ENCODE peak calls at places on chromosomes 16 and 17, in eight cellular contexts. L is trophoblast cell, V is Peyer's patch, F is heart right ventricle, E is heart left ventricle, X is pancreas, G is left ventricle myocardium inferior, K is hepatocyte. U is an unnamed sample.
A peak's percentile ranks its signal among the peaks of the same experiment; 100 is the strongest.

GRCh38 chr17:3917391-3917931 is 1.2 kb upstream of the P2RX1 start:
- DNase-seq in L (no peak), V (peak; percentile 79), F (peak; percentile 73), E (peak; percentile 75), X (no peak), G (peak; percentile 70), K (peak; percentile 66), U (no peak)

GRCh38 chr17:61385869-61386245 is 13.8 kb upstream of the TBX2 start:
- DNase-seq in L (no peak), V (peak; percentile 21), F (no peak), E (no peak), X (no peak), G (no peak), K (no peak), U (no peak)

GRCh38 chr17:57724038-57724728 is 20.9 kb downstream of the CCDC182 start:
- DNase-seq in L (peak; percentile 2), V (no peak), F (no peak), E (no peak), X (no peak), G (no peak), K (no peak), U (no peak)

GRCh38 chr17:60923000-60923399 is 245.3 kb downstream of the BCAS3 start:
- DNase-seq in L (no peak), V (no peak), F (no peak), E (no peak), X (no peak), G (no peak), K (no peak), U (no peak)

GRCh38 chr17:66724581-66725341 is 110.2 kb upstream of the CACNG5 start:
- DNase-seq in L (no peak), V (no peak), F (no peak), E (no peak), X (peak; percentile 37), G (peak; percentile 17), K (peak; percentile 33), U (no peak)

GRCh38 chr16:4064950-4065352 is 51.3 kb downstream of the ADCY9 start:
- DNase-seq in L (no peak), V (no peak), F (no peak), E (no peak), X (no peak), G (no peak), K (no peak), U (no peak)

GRCh38 chr17:40962059-40962561 is 4.6 kb downstream of the KRT39 start:
- DNase-seq in L (no peak), V (no peak), F (no peak), E (no peak), X (no peak), G (no peak), K (no peak), U (no peak)

GRCh38 chr17:56373981-56374380 is 219.5 kb upstream of the NOG start:
- DNase-seq in L (no peak), V (no peak), F (no peak), E (no peak), X (no peak), G (no peak), K (no peak), U (no peak)

GRCh38 chr17:73462830-73463229 is 151.0 kb upstream of the CDC42EP4 start:
- DNase-seq in L (no peak), V (no peak), F (no peak), E (no peak), X (no peak), G (no peak), K (no peak), U (no peak)

GRCh38 chr16:57352636-57353047 is 5.9 kb upstream of the CCL22 start:
- DNase-seq in L (no peak), V (no peak), F (no peak), E (no peak), X (no peak), G (no peak), K (no peak), U (no peak)

GRCh38 chr16:57956270-57956808 is 14.6 kb downstream of the CNGB1 start:
- DNase-seq in L (no peak), V (no peak), F (no peak), E (no peak), X (no peak), G (no peak), K (no peak), U (no peak)

GRCh38 chr16:79299154-79299799 is 301.3 kb downstream of the MAF start:
- DNase-seq in L (no peak), V (no peak), F (no peak), E (no peak), X (no peak), G (no peak), K (no peak), U (no peak)

GRCh38 chr16:79297297-79297696 is 303.2 kb downstream of the MAF start:
- DNase-seq in L (no peak), V (no peak), F (no peak), E (no peak), X (no peak), G (no peak), K (no peak), U (no peak)

GRCh38 chr16:79298476-79299153 is 301.9 kb downstream of the MAF start:
- DNase-seq in L (no peak), V (no peak), F (no peak), E (no peak), X (no peak), G (no peak), K (no peak), U (no peak)

GRCh38 chr16:79296491-79296890 is 304.0 kb downstream of the MAF start:
- DNase-seq in L (no peak), V (no peak), F (no peak), E (no peak), X (no peak), G (no peak), K (no peak), U (no peak)

GRCh38 chr16:79297805-79298204 is 302.7 kb downstream of the MAF start:
- DNase-seq in L (no peak), V (no peak), F (no peak), E (no peak), X (no peak), G (no peak), K (no peak), U (no peak)
- H3K4me1 ChIP-seq in L (no peaks in the 10 kb centered on the region), V (no peaks in the 10 kb centered on the region), F (no peaks in the 10 kb centered on the region), E (no peaks in the 10 kb centered on the region), X (no peaks in the 10 kb centered on the region), G (no peaks in the 10 kb centered on the region), K (peaks cover 23% of the 10 kb centered on the region), U (no peaks in the 10 kb centered on the region)

GRCh38 chr16:11094075-11094593 is 149.8 kb downstream of the CLEC16A start:
- DNase-seq in L (peak; percentile 20), V (peak; percentile 40), F (no peak), E (no peak), X (no peak), G (no peak), K (peak; percentile 78), U (peak; percentile 83)

GRCh38 chr16:11095935-11096334 is 151.6 kb downstream of the CLEC16A start:
- DNase-seq in L (no peak), V (peak; percentile 9), F (no peak), E (no peak), X (no peak), G (no peak), K (no peak), U (no peak)

GRCh38 chr16:11094838-11095565 is 150.6 kb downstream of the CLEC16A start:
- DNase-seq in L (no peak), V (peak; percentile 23), F (no peak), E (no peak), X (no peak), G (no peak), K (no peak), U (no peak)

GRCh38 chr16:11092788-11093577 is 148.6 kb downstream of the CLEC16A start:
- DNase-seq in L (no peak), V (peak; percentile 31), F (no peak), E (no peak), X (no peak), G (no peak), K (no peak), U (no peak)

DNA sequence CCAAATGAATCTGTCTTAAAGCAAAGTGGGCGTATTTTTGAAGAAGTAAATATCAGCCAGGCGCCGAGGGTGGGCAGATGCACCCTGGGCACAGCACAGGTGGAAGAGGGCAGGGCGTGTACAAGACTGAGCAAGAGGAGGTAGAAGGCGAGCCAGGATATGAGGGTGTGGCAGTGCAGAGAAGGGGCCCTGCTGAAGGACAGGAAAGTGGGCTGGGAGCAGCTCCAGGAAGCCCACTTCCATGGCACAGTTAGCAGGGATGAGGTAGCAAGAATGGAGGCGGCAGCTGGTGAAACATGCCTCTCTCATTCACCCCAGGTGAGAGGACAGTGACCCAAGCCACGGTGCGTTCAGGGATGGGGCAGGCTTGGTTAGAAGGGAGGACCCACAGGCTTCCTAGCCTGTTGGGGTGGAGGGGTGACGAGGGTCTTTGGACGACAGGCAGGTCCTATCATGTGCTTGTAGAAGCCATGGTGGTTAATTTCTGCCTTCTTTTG is 149.3 kb downstream of the CLEC16A start:
- DNase-seq in L (no peak), V (peak; percentile 45), F (no peak), E (no peak), X (no peak), G (no peak), K (no peak), U (no peak)
- H3K4me1 ChIP-seq in L (peaks cover 9% of the 10 kb centered on the region), V (peaks cover 18% of the 10 kb centered on the region), F (no peaks in the 10 kb centered on the region), E (no peaks in the 10 kb centered on the region), X (no peaks in the 10 kb centered on the region), G (no peaks in the 10 kb centered on the region), K (peaks cover 39% of the 10 kb centered on the region), U (peaks cover 23% of the 10 kb centered on the region)

DNA sequence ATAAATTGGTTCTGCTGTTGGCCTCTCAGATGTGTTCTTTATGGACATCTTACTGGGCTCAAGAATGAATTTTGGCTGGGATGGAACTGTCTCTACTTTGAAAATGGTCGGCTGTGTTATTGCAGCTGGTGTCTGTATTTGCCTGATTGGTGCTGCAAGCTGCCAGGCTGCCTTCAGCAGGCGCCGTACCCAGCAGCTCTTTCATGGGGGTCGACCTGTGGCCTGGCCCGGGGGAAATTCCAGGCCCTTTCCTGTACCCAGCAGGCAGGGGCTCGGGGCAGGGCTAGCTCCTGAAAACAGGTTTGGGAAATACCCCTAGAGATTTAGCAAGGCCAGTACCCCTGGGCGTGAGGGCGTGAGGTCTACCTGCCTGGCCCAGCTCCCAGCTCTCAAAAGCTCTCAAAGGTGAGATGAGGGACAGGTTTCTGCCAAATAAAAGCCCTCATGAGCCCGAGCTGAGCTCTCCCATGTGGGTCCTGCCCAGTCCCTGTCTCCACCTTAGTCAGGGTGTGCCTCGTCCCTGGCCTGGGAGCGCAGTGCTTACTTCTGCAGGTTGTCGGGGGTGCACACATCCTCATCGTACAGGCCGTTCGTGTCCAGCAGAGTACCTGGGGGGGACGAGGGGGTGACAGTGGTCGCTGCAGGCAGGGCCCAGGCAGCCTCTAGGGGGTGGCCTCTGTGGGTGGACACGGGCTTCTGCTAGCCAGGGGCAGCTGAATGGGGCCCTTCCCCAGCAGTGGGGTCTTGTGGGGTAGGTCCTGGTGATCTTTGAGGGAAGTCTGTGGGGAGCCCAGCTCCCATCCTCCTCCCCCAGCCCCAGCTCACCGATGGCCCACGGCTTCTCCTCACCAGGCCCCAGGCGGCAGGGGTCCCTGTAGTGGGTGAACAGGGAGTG is 52.4 kb downstream of the PRMT7 start:
- DNase-seq in L (no peak), V (no peak), F (no peak), E (no peak), X (no peak), G (no peak), K (no peak), U (no peak)
- H3K4me1 ChIP-seq in L (peaks cover 4% of the 10 kb centered on the region), V (peaks cover 7% of the 10 kb centered on the region), F (no peaks in the 10 kb centered on the region), E (no peaks in the 10 kb centered on the region), X (no peaks in the 10 kb centered on the region), G (no peaks in the 10 kb centered on the region), K (peaks cover 10% of the 10 kb centered on the region), U (no peaks in the 10 kb centered on the region)

DNA sequence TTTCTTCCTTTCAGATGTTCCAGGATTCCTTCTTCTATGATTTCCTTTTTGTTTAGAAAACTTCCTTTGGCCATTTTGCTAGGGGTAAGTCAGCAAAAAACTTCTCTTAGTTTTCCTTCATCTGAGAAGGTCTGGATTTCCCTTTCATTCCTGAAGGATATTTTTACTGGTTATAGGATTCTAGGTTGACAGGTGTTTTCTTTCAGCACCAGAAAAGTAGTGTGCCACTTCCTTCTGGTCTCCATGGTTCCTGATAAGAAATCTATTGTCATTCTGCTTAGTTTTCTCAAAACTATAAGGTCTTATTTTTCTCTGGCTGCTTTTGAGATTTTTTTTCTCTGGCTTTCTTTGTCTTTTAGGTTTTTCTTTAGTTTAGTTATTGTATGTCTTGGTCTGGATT is 27.6 kb downstream of the MPRIP start:
- DNase-seq in L (no peak), V (no peak), F (no peak), E (no peak), X (no peak), G (no peak), K (no peak), U (no peak)
- H3K4me1 ChIP-seq in L (peaks cover 12% of the 10 kb centered on the region), V (peaks cover 12% of the 10 kb centered on the region), F (peaks cover 87% of the 10 kb centered on the region), E (peaks cover 48% of the 10 kb centered on the region), X (no peaks in the 10 kb centered on the region), G (peaks cover 93% of the 10 kb centered on the region), K (peaks cover 18% of the 10 kb centered on the region), U (peaks cover 19% of the 10 kb centered on the region)